ENCODE peak calls at places on chromosomes 4 and X, in five cellular contexts. R is activated CD4-positive, alpha-beta T cell treated with anti-CD3 and anti-CD28 coated beads, Interleukin-2, amount 10 ng/mL, durations not matched to agents 24 days and 14 days; F is posterior cingulate gyrus; T is iPS DF 6.9; B is Calu3. K is an unnamed sample.

GRCh38 chr4:106584590-106584989 is 216.0 kb upstream of the GIMD1 start:
- DNase-seq in R (no peak), F (no peak), T (no peak), B (no peak), K (no peak)

GRCh38 chr4:137065306-137065705 is 467.0 kb downstream of the PCDH18 start:
- DNase-seq in T (no peak), F (no peak), B (no peak), R (no peak), K (no peak)

GRCh38 chrX:17634542-17635207 is 102.6 kb upstream of the SCML1 start:
- DNase-seq in R (no peak), F (no peak), T (no peak), B (no peak), K (no peak)

GRCh38 chrX:140317462-140317861 is 187.4 kb downstream of the SOX3 start:
- DNase-seq in T (no peak), F (no peak), B (no peak), R (no peak), K (no peak)

GRCh38 chr4:145886871-145887240 is 51.8 kb downstream of the ZNF827 start:
- DNase-seq in R (no peak), T (no peak), F (no peak), B (no peak), K (no peak)

GRCh38 chrX:16666541-16666940 is 16.6 kb downstream of the S100G start:
- DNase-seq in F (no peak), R (no peak), B (no peak), T (no peak), K (no peak)

GRCh38 chrX:44071847-44072545 is 98.8 kb upstream of the NDP start:
- DNase-seq in B (no peak), R (no peak), F (no peak), T (no peak), K (no peak)

GRCh38 chr4:54967289-54967688 is 158.1 kb downstream of the KDR start:
- DNase-seq in F (no peak), B (no peak), T (no peak), R (no peak), K (no peak)

GRCh38 chrX:123673813-123674212 is 59.0 kb downstream of the THOC2 start:
- DNase-seq in T (no peak), F (no peak), B (no peak), R (no peak), K (no peak)

GRCh38 chrX:29143756-29144155 is 556.5 kb downstream of the IL1RAPL1 start:
- DNase-seq in T (no peak), R (no peak), F (no peak), B (no peak), K (no peak)

GRCh38 chrX:41971346-41971745 is 48.0 kb upstream of the CASK start:
- DNase-seq in T (no peak), B (no peak), R (no peak), F (no peak), K (no peak)

GRCh38 chr4:98688416-98689290 is 30.2 kb upstream of the TSPAN5 start:
- DNase-seq in B (no peak), F (no peak), T (no peak), R (peak; percentile 57), K (no peak)

GRCh38 chrX:71070531-71070930 is 2.4 kb upstream of the SNX12 start:
- DNase-seq in F (no peak), R (no peak), B (no peak), T (no peak), K (no peak)

GRCh38 chr4:15774020-15774420 is 4.1 kb upstream of the CD38 start:
- DNase-seq in F (no peak), B (peak; percentile 24), T (no peak), R (peak; percentile 73), K (no peak)

GRCh38 chrX:149877636-149878035 is 3.3 kb upstream of the MAGEA8 start:
- DNase-seq in F (no peak), T (no peak), R (no peak), B (no peak), K (no peak)

GRCh38 chr4:125741825-125742452 is 427.2 kb downstream of the FAT4 start:
- DNase-seq in T (no peak), F (no peak), R (no peak), B (no peak), K (no peak)

GRCh38 chr4:41747230-41748055 is 1.1 kb downstream of the PHOX2B start:
- DNase-seq in F (no peak), R (no peak), T (no peak), B (no peak), K (no peak)

GRCh38 chrX:31590581-31591113 is 518.8 kb upstream of the FTHL17 start:
- DNase-seq in B (no peak), F (no peak), T (no peak), R (no peak), K (no peak)

GRCh38 chr4:105246712-105247111 is 100.0 kb downstream of the TET2 start:
- DNase-seq in B (no peak), T (no peak), F (no peak), R (no peak), K (no peak)

GRCh38 chr4:86670739-86671138 is 76.6 kb downstream of the PTPN13 start:
- DNase-seq in T (no peak), F (no peak), R (no peak), B (no peak), K (no peak)

GRCh38 chr4:180120114-180120513 is 2123.1 kb upstream of the TENM3 start:
- DNase-seq in R (no peak), T (no peak), B (no peak), F (no peak), K (no peak)

GRCh38 chr4:8402181-8402597 is 38.3 kb downstream of the ACOX3 start:
- DNase-seq in T (no peak), F (no peak), B (no peak), R (no peak), K (no peak)

GRCh38 chr4:117777721-117778120 is 256.6 kb upstream of the NDST3 start:
- DNase-seq in B (no peak), R (no peak), F (no peak), T (no peak), K (no peak)

GRCh38 chr4:185644408-185644807 is 109.1 kb upstream of the PDLIM3 start:
- DNase-seq in B (no peak), F (no peak), T (no peak), R (no peak), K (no peak)

GRCh38 chr4:112633477-112634235 is 3.1 kb downstream of the ZGRF1 start:
- DNase-seq in R (peak; percentile 69), F (no peak), T (no peak), B (no peak), K (no peak)

GRCh38 chr4:101400096-101400495 is 52.8 kb upstream of the PPP3CA start:
- DNase-seq in T (no peak), B (no peak), R (peak; percentile 71), F (no peak), K (no peak)

GRCh38 chrX:10054396-10054795 is 87.2 kb downstream of the CLDN34 start:
- DNase-seq in T (no peak), R (no peak), F (no peak), B (no peak), K (no peak)

GRCh38 chr4:114087596-114088230 is 108.3 kb upstream of the ARSJ start:
- DNase-seq in T (no peak), B (no peak), F (no peak), R (no peak), K (no peak)

GRCh38 chrX:14497184-14497666 is 32.1 kb upstream of the GLRA2 start:
- DNase-seq in R (peak; percentile 64), T (no peak), F (no peak), B (no peak), K (no peak)

GRCh38 chr4:163542275-163542674 is 47.8 kb downstream of the TMA16 start:
- DNase-seq in F (no peak), R (no peak), T (no peak), B (no peak), K (no peak)

GRCh38 chrX:125150231-125150630 is 169.4 kb upstream of the TEX13C start:
- DNase-seq in T (no peak), R (no peak), B (no peak), F (no peak), K (no peak)

GRCh38 chr4:11230888-11231287 is 197.8 kb downstream of the HS3ST1 start:
- DNase-seq in B (no peak), T (peak; percentile 35), R (no peak), F (no peak), K (no peak)